ENCODE peak calls at places on chromosomes 6 and 20, in seven cellular contexts. D, B, F, J, R, O and H are unnamed samples.

GRCh38 chr6:33199687-33200233 is 705 bp downstream of the RXRB start:
- DNase-seq in J (peak; percentile 59), R (peak; percentile 74), O (peak; percentile 81), B (peak; percentile 88), F (peak; percentile 76), D (peak; percentile 92), H (peak; percentile 82)

GRCh38 chr6:112682088-112682487 is 335.0 kb downstream of the RFPL4B start:
- DNase-seq in R (no peak), F (no peak), J (no peak), D (no peak), O (no peak), B (no peak), H (no peak)

GRCh38 chr6:107489636-107490567 is at the start of gene SOBP:
- DNase-seq in J (peak; percentile 15), R (no peak), D (peak; percentile 91), O (peak; percentile 19), F (peak; percentile 68), B (peak; percentile 44), H (peak; percentile 84)

GRCh38 chr6:88349511-88349910 is 183.4 kb upstream of the CNR1 start:
- DNase-seq in B (no peak), F (peak; percentile 67), R (peak; percentile 4), O (no peak), D (no peak), J (peak; percentile 58), H (no peak)

GRCh38 chr6:114304304-114304887 is 38.4 kb downstream of the HS3ST5 start:
- DNase-seq in B (peak; percentile 19), D (no peak), O (peak; percentile 17), R (peak; percentile 64), F (peak; percentile 52), J (peak; percentile 1), H (no peak)

GRCh38 chr6:31826793-31827285 is 699 bp upstream of the HSPA1B start:
- DNase-seq in O (no peak), J (no peak), B (no peak), F (peak; percentile 91), R (no peak), D (peak; percentile 57), H (peak; percentile 70)

GRCh38 chr6:37018152-37019064 is 13.0 kb downstream of the FGD2 start:
- DNase-seq in J (peak; percentile 74), B (peak; percentile 90), O (peak; percentile 86), F (peak; percentile 94), D (peak; percentile 92), R (peak; percentile 94), H (peak; percentile 94)

GRCh38 chr20:33211817-33212424 is 5.2 kb upstream of the BPIFA3 start:
- DNase-seq in D (peak; percentile 86), F (peak; percentile 53), R (peak; percentile 69), B (peak; percentile 78), J (peak; percentile 44), O (peak; percentile 18), H (peak; percentile 48)

GRCh38 chr20:2558581-2559301 is 22.4 kb downstream of the TMC2 start:
- DNase-seq in R (no peak), D (peak; percentile 29), J (no peak), F (peak; percentile 38), B (no peak), O (no peak), H (no peak)

GRCh38 chr6:22221630-22222029 is 75.2 kb downstream of the PRL start:
- DNase-seq in J (peak; percentile 75), R (peak; percentile 91), O (no peak), F (no peak), B (no peak), D (no peak), H (no peak)

GRCh38 chr6:14640631-14641030 is 523.1 kb downstream of the CD83 start:
- DNase-seq in O (no peak), B (no peak), F (no peak), R (no peak), D (no peak), J (no peak), H (no peak)

GRCh38 chr6:168089186-168090063 is 10.4 kb upstream of the FRMD1 start:
- DNase-seq in B (no peak), O (no peak), R (no peak), F (no peak), D (no peak), J (no peak), H (no peak)

GRCh38 chr6:148221580-148221979 is 121.1 kb upstream of the SASH1 start:
- DNase-seq in R (peak; percentile 4), B (no peak), O (no peak), D (no peak), F (peak; percentile 19), J (no peak), H (no peak)

GRCh38 chr6:116665464-116665863 is 3.1 kb downstream of the ZUP1 start:
- DNase-seq in F (no peak), O (no peak), D (no peak), B (no peak), R (no peak), J (no peak), H (no peak)

GRCh38 chr20:34491932-34492509 is 24.2 kb upstream of the DYNLRB1 start:
- DNase-seq in R (no peak), J (no peak), O (no peak), F (no peak), D (no peak), B (no peak), H (no peak)

GRCh38 chr6:134921980-134922313 is 28.0 kb downstream of the ALDH8A1 start:
- DNase-seq in B (no peak), F (no peak), D (no peak), J (no peak), O (no peak), R (no peak), H (no peak)

DNA sequence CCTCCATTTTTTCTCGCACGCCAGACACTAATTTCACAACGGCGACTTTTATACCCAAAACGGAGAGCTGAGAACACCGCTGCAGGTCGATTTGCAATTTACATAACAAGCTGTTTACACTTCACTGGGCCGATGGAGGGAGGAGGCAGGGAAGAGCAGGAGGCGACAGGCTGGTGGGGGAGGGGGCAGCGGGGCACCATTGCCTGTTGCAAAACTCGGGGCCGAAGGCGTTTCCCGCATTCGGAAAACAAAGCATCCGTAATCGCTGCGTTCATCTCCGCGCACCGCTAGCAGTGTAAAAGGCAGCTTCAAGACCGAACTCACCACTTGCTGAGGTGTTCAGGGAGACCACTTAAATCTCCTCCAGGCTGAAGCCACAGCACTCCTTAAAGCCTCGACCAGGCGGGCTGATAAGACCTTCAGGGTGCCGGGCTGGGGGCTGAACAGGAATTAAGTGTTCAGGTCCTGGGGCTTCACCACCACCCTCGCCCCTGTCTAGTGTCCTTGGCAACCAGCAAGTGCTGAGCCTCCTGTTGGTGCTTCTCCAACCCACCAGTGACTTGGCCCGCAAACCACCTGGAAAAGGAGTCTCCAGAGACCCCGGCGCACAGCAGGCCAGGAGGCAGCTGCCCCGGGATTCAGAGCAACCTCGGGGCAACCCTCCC is 2.0 kb upstream of the FOXC1 start:
- DNase-seq in R (no peak), J (no peak), B (peak; percentile 52), O (no peak), F (peak; percentile 31), D (peak; percentile 88), H (no peak)
- H4K20me1 ChIP-seq in R (peaks cover 7% of the 10 kb centered on the region), J (no peaks in the 10 kb centered on the region), B (peaks cover 11% of the 10 kb centered on the region), O (no peaks in the 10 kb centered on the region), F (no peaks in the 10 kb centered on the region), D (peaks cover 46% of the 10 kb centered on the region), H (no peaks in the 10 kb centered on the region)

GRCh38 chr20:21395039-21395665 is 2.2 kb downstream of the NKX2-4 start:
- DNase-seq in R (no peak), B (no peak), J (no peak), F (no peak), O (no peak), D (no peak), H (no peak)
- TF ChIP-seq EZH2 in R (no peak), B (no peak), J (no peak), F (peak; percentile 95), O (no peak), D (no peak), H (no peak)

DNA sequence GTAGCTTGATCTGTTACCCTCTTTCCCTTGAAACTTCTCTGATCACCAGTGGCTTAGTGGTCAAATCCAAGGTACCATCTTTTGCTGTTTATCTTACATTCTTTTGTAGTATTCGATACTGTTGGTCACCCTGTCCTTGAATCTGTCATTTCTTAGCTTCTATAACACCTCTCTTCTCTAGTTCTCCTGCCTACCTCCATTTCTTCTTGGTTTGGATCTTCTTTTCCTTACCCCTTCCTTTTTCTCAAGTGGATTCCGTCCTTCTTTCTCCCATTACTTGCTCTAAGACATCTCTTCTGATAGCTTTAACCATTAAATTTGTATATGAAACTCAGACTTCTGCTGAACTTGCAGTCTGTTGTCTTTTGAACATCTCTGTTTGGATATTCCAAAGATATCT is 39.9 kb downstream of the QKI start:
- DNase-seq in O (no peak), R (no peak), D (no peak), B (no peak), F (no peak), J (no peak), H (no peak)
- H4K20me1 ChIP-seq in O (no peaks in the 10 kb centered on the region), R (peaks cover 47% of the 10 kb centered on the region), D (peaks cover 92% of the 10 kb centered on the region), B (peaks cover 18% of the 10 kb centered on the region), F (peaks cover 8% of the 10 kb centered on the region), J (no peaks in the 10 kb centered on the region), H (peaks cover 3% of the 10 kb centered on the region)

GRCh38 chr20:51562334-51563140 is 20.0 kb upstream of the NFATC2 start:
- DNase-seq in B (no peak), O (no peak), D (peak; percentile 83), R (peak; percentile 93), J (peak; percentile 75), F (peak; percentile 94), H (no peak)
- TF ChIP-seq EZH2 in B (no peak), O (no peak), D (peak; percentile 76), R (no peak), J (peak; percentile 43), F (no peak), H (no peak)

GRCh38 chr20:21312813-21313471 is 9.8 kb downstream of the XRN2 start:
- DNase-seq in B (no peak), J (no peak), F (no peak), D (no peak), O (no peak), R (no peak), H (no peak)

GRCh38 chr20:21309678-21310467 is 6.7 kb downstream of the XRN2 start:
- DNase-seq in D (no peak), F (no peak), B (no peak), R (no peak), J (no peak), O (no peak), H (no peak)

DNA sequence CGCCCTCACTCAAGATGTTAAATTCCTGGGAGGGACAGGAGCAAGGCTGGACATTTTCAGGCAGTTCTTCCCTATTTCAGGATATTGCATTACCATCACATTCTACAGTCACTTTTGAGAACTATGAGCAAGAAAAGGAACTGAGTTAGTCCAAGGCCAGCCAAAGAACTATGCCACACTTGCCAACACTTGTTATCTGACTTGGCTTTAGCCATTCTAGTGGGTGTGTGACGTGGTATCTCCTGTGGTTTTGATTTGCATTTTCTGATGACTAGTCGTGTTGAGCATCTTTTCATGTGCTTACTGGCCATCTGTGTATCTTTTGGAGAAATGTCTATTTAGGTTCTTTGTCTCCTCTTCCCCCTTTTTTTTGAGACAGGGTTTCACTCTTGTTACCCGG is 12.0 kb downstream of the XRN2 start:
- DNase-seq in B (no peak), J (peak; percentile 94), D (no peak), F (peak; percentile 92), O (peak; percentile 42), R (no peak), H (no peak)
- H4K20me1 ChIP-seq in B (peaks cover 81% of the 10 kb centered on the region), J (peaks cover 2% of the 10 kb centered on the region), D (peaks cover 81% of the 10 kb centered on the region), F (peaks cover 43% of the 10 kb centered on the region), O (peaks cover 45% of the 10 kb centered on the region), R (peaks cover 93% of the 10 kb centered on the region), H (peaks cover 82% of the 10 kb centered on the region)